ENCODE peak calls at places on chromosome 1, in seven cellular contexts. C is HT1080, F is posterior cingulate gyrus, Z is HFF-Myc, P is hepatocyte, E is kidney tubule cell, D is NCI-H2029. U is an unnamed sample.

GRCh38 chr1:236959112-236959511 is 45.1 kb downstream of the MT1HL1 start:
- DNase-seq in F (no peak), D (no peak), P (no peak), C (no peak), Z (no peak), E (no peak), U (no peak)

GRCh38 chr1:19122668-19123067 is 87.4 kb downstream of the UBR4 start:
- DNase-seq in P (no peak), F (no peak), E (peak; percentile 16), D (no peak), Z (no peak), C (no peak), U (no peak)

GRCh38 chr1:103514920-103515503 is 10.5 kb upstream of the RNPC3 start:
- DNase-seq in E (peak; percentile 57), D (peak; percentile 13), F (no peak), Z (peak; percentile 40), C (peak; percentile 49), P (peak; percentile 54), U (peak; percentile 56)

GRCh38 chr1:156656779-156657160 is 14.9 kb downstream of the BCAN start:
- DNase-seq in E (no peak), P (peak; percentile 60), Z (no peak), F (no peak), C (no peak), D (no peak), U (no peak)

GRCh38 chr1:219555802-219556201 is 57.1 kb downstream of the ZC3H11B start:
- DNase-seq in P (peak; percentile 44), Z (no peak), F (no peak), E (peak; percentile 6), D (no peak), C (peak; percentile 18), U (peak; percentile 91)

GRCh38 chr1:59007820-59008598 is 224.2 kb upstream of the JUN start:
- DNase-seq in P (no peak), D (no peak), F (no peak), E (no peak), Z (no peak), C (no peak), U (no peak)

GRCh38 chr1:153985341-153985912 is 712 bp downstream of the RAB13 start:
- DNase-seq in Z (no peak), D (no peak), F (no peak), E (peak; percentile 89), P (peak; percentile 73), C (peak; percentile 84), U (no peak)

GRCh38 chr1:6385673-6386191 is 7.8 kb downstream of the ACOT7 start:
- DNase-seq in D (peak; percentile 91), E (peak; percentile 92), C (peak; percentile 94), F (peak; percentile 95), Z (peak; percentile 41), P (peak; percentile 68), U (peak; percentile 87)

GRCh38 chr1:52726265-52727113 is at the start of gene ZYG11B:
- DNase-seq in P (peak; percentile 96), D (peak; percentile 86), E (peak; percentile 88), F (peak; percentile 97), C (peak; percentile 79), Z (peak; percentile 40), U (peak; percentile 67)

GRCh38 chr1:229384822-229385221 is 42.0 kb upstream of the CCSAP start:
- DNase-seq in C (no peak), Z (no peak), E (no peak), D (no peak), P (no peak), F (no peak), U (no peak)

U was measured in foreskin melanocyte.